ENCODE peak calls at places on chromosomes 12 and 14, in five cellular contexts. A, X, F, R and C are unnamed samples.

GRCh38 chr12:124569375-124570148 is 2.1 kb upstream of the NCOR2 start:
- DNase-seq in A (no peak), F (no peak), R (no peak), X (no peak), C (no peak)

GRCh38 chr12:117571321-117571720 is 209.9 kb upstream of the NOS1 start:
- DNase-seq in R (no peak), X (no peak), A (no peak), F (no peak), C (no peak)

GRCh38 chr14:65098586-65098985 is 3.7 kb downstream of the MAX start:
- DNase-seq in A (peak; percentile 46), F (no peak), X (no peak), R (peak; percentile 70), C (no peak)

GRCh38 chr12:74953697-74954096 is 255.9 kb downstream of the KCNC2 start:
- DNase-seq in R (no peak), X (no peak), F (no peak), A (no peak), C (no peak)

GRCh38 chr12:104737682-104738370 is 220.3 kb downstream of the SLC41A2 start:
- DNase-seq in F (no peak), X (no peak), A (no peak), R (no peak), C (no peak)

GRCh38 chr14:32808574-32809098 is 130.0 kb upstream of the NPAS3 start:
- DNase-seq in X (no peak), F (no peak), R (no peak), A (no peak), C (no peak)

GRCh38 chr14:58820032-58820431 is 182.3 kb downstream of the DACT1 start:
- DNase-seq in A (no peak), R (no peak), F (no peak), X (no peak), C (no peak)

GRCh38 chr12:106044773-106045172 is 94.0 kb downstream of the NUAK1 start:
- DNase-seq in A (peak; percentile 62), X (peak; percentile 13), R (peak; percentile 70), F (no peak), C (no peak)

GRCh38 chr14:77067632-77068514 is 30.2 kb upstream of the CIPC start:
- DNase-seq in X (peak; percentile 59), R (peak; percentile 69), A (peak; percentile 57), F (peak; percentile 46), C (peak; percentile 85)

GRCh38 chr12:131850856-131851559 is 22.8 kb downstream of the MMP17 start:
- DNase-seq in R (no peak), X (peak; percentile 50), A (no peak), F (no peak), C (peak; percentile 80)

GRCh38 chr12:27610380-27610779 is 85.9 kb upstream of the REP15 start:
- DNase-seq in X (no peak), R (peak; percentile 58), A (peak; percentile 70), F (no peak), C (no peak)

GRCh38 chr12:31005944-31006361 is 67.7 kb upstream of the DDX11 start:
- DNase-seq in R (peak; percentile 61), A (peak; percentile 20), X (no peak), F (no peak), C (no peak)

GRCh38 chr12:84497819-84498218 is 414.8 kb downstream of the SLC6A15 start:
- DNase-seq in F (no peak), X (no peak), A (no peak), R (peak; percentile 43), C (no peak)

GRCh38 chr14:39339003-39339402 is 93.2 kb downstream of the FBXO33 start:
- DNase-seq in A (no peak), R (no peak), F (peak; percentile 20), X (no peak), C (peak; percentile 47)

GRCh38 chr14:54650331-54651017 is 83.5 kb downstream of the SAMD4A start:
- DNase-seq in R (peak; percentile 96), A (peak; percentile 80), X (peak; percentile 23), F (no peak), C (no peak)

GRCh38 chr12:753401-754237 is 1.2 kb downstream of the WNK1 start:
- DNase-seq in R (peak; percentile 44), F (no peak), A (no peak), X (no peak), C (peak; percentile 50)

GRCh38 chr12:66268562-66268961 is 33.7 kb upstream of the HELB start:
- DNase-seq in X (no peak), R (no peak), A (no peak), F (no peak), C (no peak)

GRCh38 chr12:1820191-1820599 is at the start of gene LRTM2:
- DNase-seq in X (no peak), F (no peak), R (peak; percentile 38), A (no peak), C (no peak)

GRCh38 chr14:68248481-68249255 is 429.1 kb downstream of the RAD51B start:
- DNase-seq in X (peak; percentile 68), A (peak; percentile 78), R (peak; percentile 82), F (peak; percentile 64), C (no peak)

GRCh38 chr12:93237235-93237915 is 140.3 kb upstream of the NUDT4 start:
- DNase-seq in A (no peak), F (no peak), R (no peak), X (no peak), C (no peak)

GRCh38 chr12:30090258-30090657 is 306.5 kb upstream of the TMTC1 start:
- DNase-seq in F (no peak), X (no peak), R (no peak), A (no peak), C (no peak)

GRCh38 chr14:27739657-27740156 is 1026.9 kb upstream of the FOXG1 start:
- DNase-seq in R (no peak), X (no peak), F (no peak), A (no peak), C (no peak)

GRCh38 chr14:35332517-35333346 is 40.5 kb downstream of the PSMA6 start:
- DNase-seq in R (peak; percentile 24), F (no peak), A (no peak), X (peak; percentile 27), C (no peak)

GRCh38 chr14:35331605-35332516 is 39.7 kb downstream of the PSMA6 start:
- DNase-seq in R (peak; percentile 70), A (peak; percentile 87), X (peak; percentile 90), F (no peak), C (no peak)

GRCh38 chr14:35333797-35334743 is 41.9 kb downstream of the PSMA6 start:
- DNase-seq in X (no peak), R (no peak), A (no peak), F (no peak), C (no peak)

GRCh38 chr14:35335388-35336092 is 43.4 kb downstream of the PSMA6 start:
- DNase-seq in F (no peak), X (peak; percentile 57), R (peak; percentile 53), A (no peak), C (no peak)

DNA sequence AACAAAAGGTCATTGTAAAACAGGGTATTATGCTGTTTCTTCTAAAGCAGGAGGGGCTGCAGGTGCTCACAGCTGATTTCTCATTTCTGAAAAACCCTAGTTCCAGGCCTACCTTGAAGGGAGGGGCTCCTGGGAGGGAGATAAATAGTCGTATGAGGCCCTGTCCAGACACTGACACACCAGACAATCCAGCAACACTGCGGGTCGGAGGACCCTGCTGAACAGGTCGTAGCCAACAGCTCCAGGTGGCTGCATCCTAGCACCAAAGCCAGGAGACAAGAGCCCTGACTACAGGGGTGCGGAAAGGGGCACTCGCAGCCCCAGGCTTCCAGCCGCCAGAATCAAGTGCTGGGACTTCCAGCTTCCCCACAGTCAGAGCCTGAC is 41.2 kb downstream of the PSMA6 start:
- DNase-seq in F (no peak), A (no peak), R (no peak), X (peak; percentile 77), C (no peak)
- H3K18ac ChIP-seq in F (peak overlapping the region; percentile 40), A (no peak overlapping the region), R (peak overlapping the region; percentile 67), X (peak overlapping the region; percentile 42), C (no peak overlapping the region)

GRCh38 chr14:95432152-95433093 is 84.0 kb downstream of the SYNE3 start:
- DNase-seq in A (peak; percentile 6), F (no peak), R (peak; percentile 33), X (no peak), C (peak; percentile 75)
- H4K91ac ChIP-seq in A (no peak overlapping the region), F (no peak overlapping the region), R (no peak overlapping the region), X (no peak overlapping the region), C (no peak overlapping the region)

DNA sequence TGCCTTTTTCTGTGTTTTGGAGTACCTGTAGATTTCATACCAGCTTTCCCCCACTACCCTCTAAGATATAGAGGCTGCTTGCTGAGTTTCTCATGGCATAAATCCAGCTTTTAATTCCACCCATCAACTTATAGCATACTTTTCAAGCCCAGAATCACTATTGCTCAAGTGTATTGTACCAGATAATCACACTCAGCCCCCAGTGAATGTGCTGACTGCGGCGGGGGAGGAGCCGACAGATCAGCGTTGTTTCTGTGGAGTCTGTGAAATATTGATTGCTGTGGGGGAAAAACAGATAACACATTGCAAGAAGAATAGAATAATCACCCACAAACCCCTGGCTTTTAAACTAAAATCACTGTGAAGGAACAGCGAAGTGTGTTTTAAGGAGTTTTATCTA is 296.1 kb downstream of the TMEM132D start:
- DNase-seq in X (no peak), F (no peak), A (no peak), R (no peak), C (no peak)
- H3K18ac ChIP-seq in X (no peak overlapping the region), F (no peak overlapping the region), A (no peak overlapping the region), R (no peak overlapping the region), C (no peak overlapping the region)

GRCh38 chr12:7972734-7973488 is 36.9 kb upstream of the SLC2A3 start:
- DNase-seq in A (no peak), X (no peak), F (no peak), R (no peak), C (no peak)

GRCh38 chr12:7966558-7966957 is 30.6 kb upstream of the SLC2A3 start:
- DNase-seq in R (no peak), F (no peak), A (no peak), X (peak; percentile 84), C (no peak)

GRCh38 chr12:7970475-7971252 is 34.7 kb upstream of the SLC2A3 start:
- DNase-seq in R (peak; percentile 97), A (peak; percentile 94), X (peak; percentile 98), F (peak; percentile 90), C (peak; percentile 98)
- H4K91ac ChIP-seq in R (no peak overlapping the region), A (peak overlapping the region; percentile 94), X (peak overlapping the region; percentile 67), F (no peak overlapping the region), C (no peak overlapping the region)

DNA sequence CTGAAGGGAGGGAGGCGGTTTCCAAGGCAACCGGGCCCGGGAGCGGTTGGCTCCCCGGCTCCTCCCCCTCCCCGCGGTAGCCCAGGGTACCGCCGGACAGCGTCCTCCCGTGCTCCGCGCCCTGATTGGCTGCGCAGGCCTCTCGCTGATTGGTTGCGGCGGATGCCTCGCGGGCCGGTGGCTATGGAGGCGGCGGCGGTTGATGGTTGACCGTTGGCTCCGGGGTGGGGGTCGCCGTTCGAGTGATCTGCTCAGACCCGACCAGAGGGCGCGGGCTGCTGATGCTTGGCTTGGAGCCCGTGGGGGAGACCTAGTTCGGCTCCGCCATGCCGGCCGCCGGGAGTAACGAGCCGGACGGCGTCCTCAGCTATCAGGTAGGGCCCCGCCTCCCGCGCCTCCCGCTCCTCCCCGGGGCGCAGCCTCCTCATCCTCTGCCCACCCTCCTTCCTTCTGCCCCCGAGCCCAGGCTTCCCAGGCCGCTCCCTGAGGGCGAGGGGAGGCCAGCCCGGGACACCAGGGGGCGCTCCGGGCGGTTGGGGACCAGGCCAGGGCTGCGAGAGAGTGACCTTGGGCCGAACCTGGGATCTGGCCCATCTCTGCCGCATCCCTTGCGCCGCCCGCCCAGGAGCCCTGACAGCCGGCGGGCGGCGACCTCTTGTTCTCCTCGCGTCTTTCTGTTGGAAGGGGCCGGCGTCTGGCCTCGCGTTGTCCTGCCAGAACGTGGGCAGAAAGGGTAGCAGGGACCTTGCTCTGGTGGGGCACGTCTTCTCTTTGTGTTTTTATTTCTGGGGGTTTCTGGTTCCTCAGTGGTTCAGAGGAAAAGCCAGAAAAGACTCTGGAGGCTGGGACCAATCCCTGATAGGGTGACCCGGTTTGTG is at the start of gene SLC4A8:
- DNase-seq in A (peak; percentile 85), F (peak; percentile 93), R (peak; percentile 88), X (peak; percentile 65), C (peak; percentile 99)
- H3K18ac ChIP-seq in A (no peak within 1 kb of the TSS), F (peak within 1 kb of the TSS; percentile 97), R (peak within 1 kb of the TSS; percentile 8), X (peak within 1 kb of the TSS; percentile 29), C (no peak within 1 kb of the TSS)

GRCh38 chr12:3300833-3301401 is 190.1 kb upstream of the PRMT8 start:
- DNase-seq in A (no peak), R (no peak), X (no peak), F (no peak), C (no peak)
- H4K91ac ChIP-seq in A (no peak overlapping the region), R (no peak overlapping the region), X (no peak overlapping the region), F (no peak overlapping the region), C (no peak overlapping the region)